ENCODE peak calls at places on chromosomes 16 and 17, in seven cellular contexts. One of them, this sample, is unnamed.

GRCh38 chr16:57744646-57744903 is 9.0 kb downstream of the KATNB1 start:
- DNase-seq in heart left ventricle: no peak
- DNase-seq in CD8-positive, alpha-beta memory T cell: no peak
- DNase-seq in esophagus squamous epithelium: no peak
- DNase-seq in IMR-90: no peak
- DNase-seq in heart right ventricle: no peak
- DNase-seq in prostate gland: no peak
- DNase-seq in this sample: no peak

GRCh38 chr16:51152691-51153261 is 1.7 kb upstream of the SALL1 start:
- DNase-seq in heart left ventricle: no peak
- DNase-seq in CD8-positive, alpha-beta memory T cell: no peak
- DNase-seq in IMR-90: peak; percentile 37
- DNase-seq in prostate gland: no peak
- DNase-seq in esophagus squamous epithelium: no peak
- DNase-seq in heart right ventricle: no peak
- DNase-seq in this sample: no peak

GRCh38 chr16:57867000-57867561 is 64.8 kb upstream of the KIFC3 start:
- DNase-seq in CD8-positive, alpha-beta memory T cell: no peak
- DNase-seq in IMR-90: peak; percentile 10
- DNase-seq in esophagus squamous epithelium: no peak
- DNase-seq in heart right ventricle: no peak
- DNase-seq in heart left ventricle: no peak
- DNase-seq in prostate gland: no peak
- DNase-seq in this sample: no peak

GRCh38 chr17:80361495-80362220 is 53.3 kb upstream of the ENDOV start:
- DNase-seq in prostate gland: no peak
- DNase-seq in esophagus squamous epithelium: no peak
- DNase-seq in heart right ventricle: no peak
- DNase-seq in heart left ventricle: no peak
- DNase-seq in IMR-90: no peak
- DNase-seq in CD8-positive, alpha-beta memory T cell: no peak
- DNase-seq in this sample: no peak

GRCh38 chr16:27067138-27067537 is 411 bp downstream of the C16orf82 start:
- DNase-seq in prostate gland: no peak
- DNase-seq in heart right ventricle: no peak
- DNase-seq in esophagus squamous epithelium: no peak
- DNase-seq in heart left ventricle: no peak
- DNase-seq in CD8-positive, alpha-beta memory T cell: no peak
- DNase-seq in IMR-90: no peak
- DNase-seq in this sample: no peak

GRCh38 chr16:88508868-88509748 is 56.0 kb downstream of the ZFPM1 start:
- DNase-seq in heart right ventricle: no peak
- DNase-seq in heart left ventricle: no peak
- DNase-seq in CD8-positive, alpha-beta memory T cell: no peak
- DNase-seq in esophagus squamous epithelium: no peak
- DNase-seq in prostate gland: peak; percentile 74
- DNase-seq in IMR-90: no peak
- DNase-seq in this sample: no peak

GRCh38 chr16:726438-727290 is at the start of the genes CCDC78 and HAGHL:
- DNase-seq in esophagus squamous epithelium: no peak
- DNase-seq in IMR-90: peak; percentile 34
- DNase-seq in CD8-positive, alpha-beta memory T cell: peak; percentile 64
- DNase-seq in heart left ventricle: peak; percentile 74
- DNase-seq in heart right ventricle: peak; percentile 54
- DNase-seq in prostate gland: peak; percentile 39
- DNase-seq in this sample: no peak

GRCh38 chr17:15926039-15926740 is 18.7 kb upstream of the ADORA2B start:
- DNase-seq in CD8-positive, alpha-beta memory T cell: no peak
- DNase-seq in prostate gland: no peak
- DNase-seq in heart right ventricle: no peak
- DNase-seq in IMR-90: no peak
- DNase-seq in heart left ventricle: no peak
- DNase-seq in esophagus squamous epithelium: no peak
- DNase-seq in this sample: no peak

GRCh38 chr17:57528084-57528451 is 217.0 kb downstream of the CCDC182 start:
- DNase-seq in heart right ventricle: no peak
- DNase-seq in CD8-positive, alpha-beta memory T cell: no peak
- DNase-seq in prostate gland: no peak
- DNase-seq in IMR-90: no peak
- DNase-seq in esophagus squamous epithelium: no peak
- DNase-seq in heart left ventricle: no peak
- DNase-seq in this sample: no peak

GRCh38 chr16:51839697-51840462 is 688.8 kb upstream of the SALL1 start:
- DNase-seq in heart left ventricle: no peak
- DNase-seq in CD8-positive, alpha-beta memory T cell: no peak
- DNase-seq in prostate gland: no peak
- DNase-seq in esophagus squamous epithelium: no peak
- DNase-seq in heart right ventricle: no peak
- DNase-seq in IMR-90: peak; percentile 60
- DNase-seq in this sample: no peak

GRCh38 chr16:68599586-68599985 is 45.5 kb upstream of the CDH3 start:
- DNase-seq in heart right ventricle: no peak
- DNase-seq in prostate gland: no peak
- DNase-seq in IMR-90: no peak
- DNase-seq in heart left ventricle: no peak
- DNase-seq in CD8-positive, alpha-beta memory T cell: no peak
- DNase-seq in esophagus squamous epithelium: no peak
- DNase-seq in this sample: no peak

GRCh38 chr16:15485175-15485574 is 50.8 kb downstream of the BMERB1 start:
- DNase-seq in IMR-90: no peak
- DNase-seq in prostate gland: no peak
- DNase-seq in heart left ventricle: no peak
- DNase-seq in esophagus squamous epithelium: no peak
- DNase-seq in CD8-positive, alpha-beta memory T cell: no peak
- DNase-seq in heart right ventricle: no peak
- DNase-seq in this sample: no peak

GRCh38 chr17:867896-868489 is 85.8 kb downstream of the MRM3 start:
- DNase-seq in heart right ventricle: no peak
- DNase-seq in prostate gland: no peak
- DNase-seq in CD8-positive, alpha-beta memory T cell: no peak
- DNase-seq in esophagus squamous epithelium: no peak
- DNase-seq in heart left ventricle: no peak
- DNase-seq in IMR-90: peak; percentile 22
- DNase-seq in this sample: no peak

GRCh38 chr17:74008196-74008595 is 195.3 kb upstream of the RPL38 start:
- DNase-seq in heart right ventricle: no peak
- DNase-seq in esophagus squamous epithelium: no peak
- DNase-seq in IMR-90: no peak
- DNase-seq in CD8-positive, alpha-beta memory T cell: no peak
- DNase-seq in heart left ventricle: no peak
- DNase-seq in prostate gland: no peak
- DNase-seq in this sample: no peak

GRCh38 chr16:24731722-24732419 is 2.4 kb downstream of the TNRC6A start:
- DNase-seq in IMR-90: no peak
- DNase-seq in heart right ventricle: peak; percentile 55
- DNase-seq in prostate gland: no peak
- DNase-seq in esophagus squamous epithelium: no peak
- DNase-seq in CD8-positive, alpha-beta memory T cell: no peak
- DNase-seq in heart left ventricle: peak; percentile 67
- DNase-seq in this sample: no peak

GRCh38 chr16:54503436-54503835 is 216.8 kb upstream of the IRX3 start:
- DNase-seq in prostate gland: no peak
- DNase-seq in heart right ventricle: no peak
- DNase-seq in esophagus squamous epithelium: no peak
- DNase-seq in heart left ventricle: no peak
- DNase-seq in CD8-positive, alpha-beta memory T cell: no peak
- DNase-seq in IMR-90: no peak
- DNase-seq in this sample: no peak

GRCh38 chr16:1002399-1003161 is 21.0 kb downstream of the SOX8 start:
- DNase-seq in heart left ventricle: no peak
- DNase-seq in heart right ventricle: no peak
- DNase-seq in prostate gland: no peak
- DNase-seq in esophagus squamous epithelium: no peak
- DNase-seq in CD8-positive, alpha-beta memory T cell: no peak
- DNase-seq in IMR-90: peak; percentile 81
- DNase-seq in this sample: no peak

GRCh38 chr17:73895157-73895556 is 250.9 kb upstream of the SDK2 start:
- DNase-seq in CD8-positive, alpha-beta memory T cell: no peak
- DNase-seq in heart left ventricle: no peak
- DNase-seq in heart right ventricle: no peak
- DNase-seq in esophagus squamous epithelium: no peak
- DNase-seq in prostate gland: no peak
- DNase-seq in IMR-90: no peak
- DNase-seq in this sample: no peak

GRCh38 chr17:9520649-9521435 is 54.8 kb downstream of the STX8 start:
- DNase-seq in CD8-positive, alpha-beta memory T cell: no peak
- DNase-seq in heart left ventricle: no peak
- DNase-seq in prostate gland: no peak
- DNase-seq in heart right ventricle: no peak
- DNase-seq in esophagus squamous epithelium: no peak
- DNase-seq in IMR-90: no peak
- DNase-seq in this sample: no peak

GRCh38 chr16:81752225-81752875 is 26.7 kb upstream of the PLCG2 start:
- DNase-seq in heart right ventricle: peak; percentile 64
- DNase-seq in prostate gland: no peak
- DNase-seq in esophagus squamous epithelium: peak; percentile 38
- DNase-seq in CD8-positive, alpha-beta memory T cell: no peak
- DNase-seq in IMR-90: no peak
- DNase-seq in heart left ventricle: peak; percentile 71
- DNase-seq in this sample: no peak

GRCh38 chr16:24771132-24771778 is 41.8 kb downstream of the TNRC6A start:
- DNase-seq in esophagus squamous epithelium: no peak
- DNase-seq in heart right ventricle: no peak
- DNase-seq in CD8-positive, alpha-beta memory T cell: no peak
- DNase-seq in IMR-90: peak; percentile 75
- DNase-seq in heart left ventricle: no peak
- DNase-seq in prostate gland: no peak
- DNase-seq in this sample: no peak

GRCh38 chr16:81513204-81514040 is 68.8 kb downstream of the CMIP start:
- DNase-seq in heart right ventricle: peak; percentile 77
- DNase-seq in esophagus squamous epithelium: no peak
- DNase-seq in CD8-positive, alpha-beta memory T cell: no peak
- DNase-seq in heart left ventricle: peak; percentile 70
- DNase-seq in prostate gland: no peak
- DNase-seq in IMR-90: no peak
- DNase-seq in this sample: no peak

GRCh38 chr16:83271123-83271522 is 536.7 kb upstream of the HSBP1 start:
- DNase-seq in heart left ventricle: no peak
- DNase-seq in CD8-positive, alpha-beta memory T cell: no peak
- DNase-seq in prostate gland: no peak
- DNase-seq in IMR-90: peak; percentile 39
- DNase-seq in esophagus squamous epithelium: no peak
- DNase-seq in heart right ventricle: no peak
- DNase-seq in this sample: no peak

GRCh38 chr17:62955841-62956352 is 10.1 kb upstream of the TANC2 start:
- DNase-seq in CD8-positive, alpha-beta memory T cell: no peak
- DNase-seq in heart left ventricle: no peak
- DNase-seq in heart right ventricle: no peak
- DNase-seq in IMR-90: no peak
- DNase-seq in prostate gland: no peak
- DNase-seq in esophagus squamous epithelium: no peak
- DNase-seq in this sample: no peak

GRCh38 chr17:62948370-62948769 is 17.7 kb upstream of the TANC2 start:
- DNase-seq in esophagus squamous epithelium: no peak
- DNase-seq in heart left ventricle: no peak
- DNase-seq in CD8-positive, alpha-beta memory T cell: no peak
- DNase-seq in heart right ventricle: no peak
- DNase-seq in IMR-90: no peak
- DNase-seq in prostate gland: no peak
- DNase-seq in this sample: no peak

DNA sequence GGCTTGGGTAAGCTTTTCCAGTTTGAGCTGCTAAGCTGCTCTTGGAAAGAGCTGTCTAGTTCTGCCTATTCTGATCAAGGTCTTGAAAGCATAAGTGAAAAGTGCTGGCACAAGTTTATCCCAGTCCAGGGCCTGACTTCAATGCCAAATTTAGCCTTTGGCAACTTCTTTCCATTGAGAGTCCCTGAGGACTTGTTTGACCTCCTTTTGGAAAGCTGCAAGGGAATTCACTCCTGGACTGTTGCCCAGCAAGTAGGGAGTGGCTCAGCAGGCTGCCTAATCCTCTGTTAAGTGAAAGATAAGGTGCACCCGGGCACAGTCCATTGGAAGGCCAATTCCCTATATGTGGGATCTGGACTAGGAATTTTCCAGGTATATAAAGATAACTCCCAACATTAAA is 16.0 kb upstream of the TANC2 start:
- DNase-seq in prostate gland: no peak
- DNase-seq in esophagus squamous epithelium: no peak
- DNase-seq in heart right ventricle: peak; percentile 87
- DNase-seq in CD8-positive, alpha-beta memory T cell: no peak
- DNase-seq in heart left ventricle: peak; percentile 76
- DNase-seq in IMR-90: peak; percentile 45
- DNase-seq in this sample: peak; percentile 11
- H3K27ac ChIP-seq in prostate gland: no peak overlapping the region
- H3K27ac ChIP-seq in esophagus squamous epithelium: no peak overlapping the region
- H3K27ac ChIP-seq in heart right ventricle: peak overlapping the region; percentile 42
- H3K27ac ChIP-seq in CD8-positive, alpha-beta memory T cell: no peak overlapping the region
- H3K27ac ChIP-seq in heart left ventricle: peak overlapping the region; percentile 62
- H3K27ac ChIP-seq in IMR-90: no peak overlapping the region
- H3K27ac ChIP-seq in this sample: no peak overlapping the region

DNA sequence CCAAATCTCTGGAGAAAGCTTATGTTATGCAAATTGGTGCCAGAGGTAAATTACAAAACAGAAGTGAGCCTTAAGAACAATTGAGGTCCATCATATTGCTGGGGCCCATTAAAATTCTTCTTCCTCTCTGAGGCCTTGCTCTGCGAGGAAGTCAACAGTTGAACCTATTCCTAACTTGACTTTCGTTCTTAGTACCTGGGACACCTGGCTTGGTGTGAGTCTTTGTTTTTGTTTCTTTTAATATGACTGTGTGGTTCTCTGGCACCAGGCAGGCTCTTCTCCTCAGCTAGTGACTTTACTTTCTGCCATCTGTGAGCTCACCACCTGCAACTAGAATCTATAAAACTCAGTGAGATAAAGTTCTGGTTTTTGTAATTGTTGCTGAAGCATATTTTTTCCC is 120.4 kb downstream of the CBLN1 start:
- DNase-seq in heart left ventricle: no peak
- DNase-seq in esophagus squamous epithelium: no peak
- DNase-seq in IMR-90: no peak
- DNase-seq in CD8-positive, alpha-beta memory T cell: no peak
- DNase-seq in heart right ventricle: no peak
- DNase-seq in prostate gland: no peak
- DNase-seq in this sample: no peak
- H3K27ac ChIP-seq in heart left ventricle: no peak overlapping the region
- H3K27ac ChIP-seq in esophagus squamous epithelium: no peak overlapping the region
- H3K27ac ChIP-seq in IMR-90: no peak overlapping the region
- H3K27ac ChIP-seq in CD8-positive, alpha-beta memory T cell: no peak overlapping the region
- H3K27ac ChIP-seq in heart right ventricle: no peak overlapping the region
- H3K27ac ChIP-seq in prostate gland: no peak overlapping the region
- H3K27ac ChIP-seq in this sample: no peak overlapping the region

GRCh38 chr17:42886283-42887176 is 14.1 kb upstream of the G6PC1 start:
- DNase-seq in esophagus squamous epithelium: no peak
- DNase-seq in prostate gland: no peak
- DNase-seq in CD8-positive, alpha-beta memory T cell: no peak
- DNase-seq in IMR-90: no peak
- DNase-seq in heart left ventricle: no peak
- DNase-seq in heart right ventricle: no peak
- DNase-seq in this sample: no peak
- H3K27ac ChIP-seq in esophagus squamous epithelium: no peak overlapping the region
- H3K27ac ChIP-seq in prostate gland: no peak overlapping the region
- H3K27ac ChIP-seq in CD8-positive, alpha-beta memory T cell: no peak overlapping the region
- H3K27ac ChIP-seq in IMR-90: no peak overlapping the region
- H3K27ac ChIP-seq in heart left ventricle: peak overlapping the region; percentile 11
- H3K27ac ChIP-seq in heart right ventricle: peak overlapping the region; percentile 59
- H3K27ac ChIP-seq in this sample: no peak overlapping the region

GRCh38 chr16:64878964-64879363 is 242.9 kb downstream of the CDH11 start:
- DNase-seq in prostate gland: no peak
- DNase-seq in CD8-positive, alpha-beta memory T cell: no peak
- DNase-seq in esophagus squamous epithelium: no peak
- DNase-seq in IMR-90: no peak
- DNase-seq in heart left ventricle: no peak
- DNase-seq in heart right ventricle: no peak
- DNase-seq in this sample: no peak

GRCh38 chr16:64880994-64881393 is 240.9 kb downstream of the CDH11 start:
- DNase-seq in CD8-positive, alpha-beta memory T cell: no peak
- DNase-seq in heart right ventricle: no peak
- DNase-seq in esophagus squamous epithelium: no peak
- DNase-seq in heart left ventricle: no peak
- DNase-seq in prostate gland: no peak
- DNase-seq in IMR-90: peak; percentile 15
- DNase-seq in this sample: no peak

GRCh38 chr16:64882385-64882784 is 239.5 kb downstream of the CDH11 start:
- DNase-seq in IMR-90: no peak
- DNase-seq in heart left ventricle: peak; percentile 35
- DNase-seq in CD8-positive, alpha-beta memory T cell: no peak
- DNase-seq in heart right ventricle: peak; percentile 19
- DNase-seq in esophagus squamous epithelium: no peak
- DNase-seq in prostate gland: no peak
- DNase-seq in this sample: no peak
- H3K27ac ChIP-seq in IMR-90: no peak overlapping the region
- H3K27ac ChIP-seq in heart left ventricle: no peak overlapping the region
- H3K27ac ChIP-seq in CD8-positive, alpha-beta memory T cell: no peak overlapping the region
- H3K27ac ChIP-seq in heart right ventricle: no peak overlapping the region
- H3K27ac ChIP-seq in esophagus squamous epithelium: no peak overlapping the region
- H3K27ac ChIP-seq in prostate gland: no peak overlapping the region
- H3K27ac ChIP-seq in this sample: no peak overlapping the region

This sample was measured in thoracic aorta.